ENCODE peak calls at places on chromosomes 4 and X, in seven cellular contexts. F, H, Z, V, U, K and R are unnamed samples.

GRCh38 chrX:43717161-43717560 is 61.1 kb downstream of the MAOA start:
- DNase-seq in F (no peak), H (no peak), Z (no peak), V (no peak), U (no peak), K (no peak), R (no peak)

GRCh38 chr4:139419388-139419914 is 34.5 kb upstream of the RAB33B start:
- DNase-seq in F (no peak), H (no peak), Z (no peak), V (peak; percentile 72), U (peak; percentile 17), K (no peak), R (peak; percentile 89)

GRCh38 chr4:73726000-73726399 is 14.4 kb upstream of the CXCL8 start:
- DNase-seq in F (no peak), H (no peak), Z (no peak), V (no peak), U (no peak), K (no peak), R (peak; percentile 94)

GRCh38 chrX:6049132-6049531 is 179.5 kb downstream of the NLGN4X start:
- DNase-seq in F (no peak), H (no peak), Z (no peak), V (no peak), U (no peak), K (no peak), R (no peak)

GRCh38 chrX:120677017-120677652 is 47.3 kb upstream of the C1GALT1C1 start:
- DNase-seq in F (no peak), H (no peak), Z (no peak), V (no peak), U (no peak), K (no peak), R (no peak)

GRCh38 chr4:137558951-137559350 is 26.7 kb upstream of the PCDH18 start:
- DNase-seq in F (peak; percentile 25), H (no peak), Z (no peak), V (no peak), U (no peak), K (no peak), R (peak; percentile 68)

GRCh38 chrX:133068461-133068860 is 28.4 kb downstream of the USP26 start:
- DNase-seq in F (peak; percentile 17), H (no peak), Z (no peak), V (no peak), U (no peak), K (no peak), R (no peak)

GRCh38 chr4:184196730-184197355 is 20.8 kb downstream of the ENPP6 start:
- DNase-seq in F (no peak), H (no peak), Z (no peak), V (no peak), U (no peak), K (no peak), R (no peak)

GRCh38 chr4:185318679-185319078 is 77.0 kb downstream of the LRP2BP start:
- DNase-seq in F (peak; percentile 66), H (no peak), Z (no peak), V (no peak), U (no peak), K (no peak), R (no peak)

GRCh38 chr4:166435449-166435848 is 562.4 kb downstream of the TLL1 start:
- DNase-seq in F (no peak), H (no peak), Z (no peak), V (no peak), U (no peak), K (no peak), R (peak; percentile 53)

GRCh38 chrX:53263597-53264094 is 17.7 kb downstream of the IQSEC2 start:
- DNase-seq in F (no peak), H (no peak), Z (no peak), V (no peak), U (no peak), K (no peak), R (peak; percentile 63)

GRCh38 chrX:70038951-70039350 is 10.8 kb downstream of the AWAT2 start:
- DNase-seq in F (no peak), H (no peak), Z (no peak), V (no peak), U (no peak), K (no peak), R (no peak)

DNA sequence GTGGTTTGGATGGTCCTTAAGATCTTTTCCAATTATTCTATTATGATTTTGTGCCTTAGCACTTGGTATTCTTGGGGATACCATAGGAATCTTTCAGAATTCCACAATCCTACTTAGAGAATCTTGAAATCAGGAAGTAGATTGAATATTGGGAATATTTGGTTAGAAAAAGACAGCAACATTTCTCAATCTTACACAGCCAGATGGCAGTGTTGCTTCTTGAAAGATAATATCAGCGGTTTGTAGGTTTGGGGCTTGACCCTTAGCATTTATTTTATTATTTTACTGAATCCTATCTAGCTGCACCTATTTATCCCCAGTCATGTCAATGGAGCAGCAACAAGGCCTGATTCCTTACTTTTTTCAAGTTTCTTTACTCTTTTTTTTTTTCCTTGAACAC is 28.6 kb downstream of the MAGEB1 start:
- DNase-seq in F (peak; percentile 7), H (no peak), Z (no peak), V (no peak), U (no peak), K (no peak), R (peak; percentile 24)
- TF ChIP-seq CTCF in F (peak; percentile 44), H (no peak), Z (no peak), V (no peak), U (peak; percentile 1), K (peak; percentile 66), R (peak; percentile 52)

GRCh38 chr4:22237846-22238513 is 277.9 kb downstream of the ADGRA3 start:
- DNase-seq in F (peak; percentile 65), H (no peak), Z (no peak), V (no peak), U (no peak), K (no peak), R (no peak)

GRCh38 chr4:22240814-22241213 is 275.1 kb downstream of the ADGRA3 start:
- DNase-seq in F (no peak), H (no peak), Z (no peak), V (no peak), U (no peak), K (no peak), R (no peak)

GRCh38 chr4:22241415-22241814 is 274.5 kb downstream of the ADGRA3 start:
- DNase-seq in F (no peak), H (no peak), Z (no peak), V (no peak), U (no peak), K (no peak), R (no peak)

GRCh38 chr4:22237155-22237751 is 278.6 kb downstream of the ADGRA3 start:
- DNase-seq in F (peak; percentile 76), H (peak; percentile 40), Z (peak; percentile 48), V (no peak), U (no peak), K (peak; percentile 39), R (no peak)

GRCh38 chr4:22238742-22239141 is 277.1 kb downstream of the ADGRA3 start:
- DNase-seq in F (peak; percentile 60), H (peak; percentile 8), Z (no peak), V (no peak), U (no peak), K (no peak), R (no peak)
- TF ChIP-seq CTCF in F (peak; percentile 53), H (peak; percentile 38), Z (no peak), V (no peak), U (no peak), K (peak; percentile 38), R (no peak)

GRCh38 chr4:12729384-12729783 is 754.8 kb downstream of the RAB28 start:
- DNase-seq in F (peak; percentile 25), H (no peak), Z (no peak), V (no peak), U (no peak), K (no peak), R (peak; percentile 8)
- TF ChIP-seq CTCF in F (peak; percentile 65), H (peak; percentile 65), Z (peak; percentile 55), V (peak; percentile 37), U (peak; percentile 29), K (peak; percentile 78), R (peak; percentile 54)

DNA sequence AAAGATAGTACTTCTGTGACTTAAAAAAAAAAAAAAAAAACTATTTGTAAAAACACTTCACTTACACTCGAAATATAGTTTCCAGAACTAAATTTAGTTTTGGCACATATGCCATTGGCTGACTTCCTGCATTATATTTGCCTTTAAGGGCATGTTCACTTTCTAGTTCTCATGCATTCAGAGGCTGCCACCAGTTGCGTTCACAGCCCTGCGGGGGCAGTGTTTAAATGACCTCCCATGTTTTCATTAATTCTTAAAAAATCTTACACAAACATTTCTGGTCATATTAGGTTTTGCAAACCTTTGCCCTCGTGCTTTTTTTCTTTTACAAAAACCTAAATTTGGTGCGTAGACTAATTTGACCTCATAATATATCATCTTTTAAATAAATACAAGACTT is 12.5 kb upstream of the ARHGAP6 start:
- DNase-seq in F (no peak), H (no peak), Z (no peak), V (no peak), U (no peak), K (no peak), R (no peak)
- TF ChIP-seq CTCF in F (peak; percentile 53), H (peak; percentile 38), Z (no peak), V (no peak), U (peak; percentile 33), K (peak; percentile 55), R (peak; percentile 20)

GRCh38 chrX:56219702-56220101 is 12.5 kb upstream of the KLF8 start:
- DNase-seq in F (peak; percentile 4), H (no peak), Z (no peak), V (no peak), U (no peak), K (no peak), R (no peak)
- TF ChIP-seq CTCF in F (peak; percentile 35), H (no peak), Z (no peak), V (peak; percentile 30), U (peak; percentile 8), K (peak; percentile 26), R (peak; percentile 19)